ENCODE peak calls at places on chromosomes 7 and 10, in nine cellular contexts. One of them, this sample, is unnamed.

GRCh38 chr10:104406715-104407517 is 53.3 kb downstream of the CFAP58 start:
- DNase-seq in thoracic aorta: no peak
- DNase-seq in AG04450: peak; percentile 3
- DNase-seq in dorsolateral prefrontal cortex: no peak
- DNase-seq in astrocyte of the spinal cord: peak; percentile 71
- DNase-seq in suprapubic skin: no peak
- DNase-seq in K562: no peak
- DNase-seq in HCT116: peak; percentile 57
- DNase-seq in mucosa of descending colon: no peak
- DNase-seq in this sample: peak; percentile 14

GRCh38 chr10:95513941-95514392 is 47.2 kb downstream of the SORBS1 start:
- DNase-seq in thoracic aorta: peak; percentile 45
- DNase-seq in AG04450: no peak
- DNase-seq in dorsolateral prefrontal cortex: peak; percentile 59
- DNase-seq in astrocyte of the spinal cord: peak; percentile 68
- DNase-seq in suprapubic skin: no peak
- DNase-seq in K562: no peak
- DNase-seq in HCT116: no peak
- DNase-seq in mucosa of descending colon: no peak
- DNase-seq in this sample: no peak

GRCh38 chr10:98246911-98247820 is 20.8 kb downstream of the LOXL4 start:
- DNase-seq in thoracic aorta: no peak
- DNase-seq in AG04450: peak; percentile 47
- DNase-seq in dorsolateral prefrontal cortex: no peak
- DNase-seq in astrocyte of the spinal cord: peak; percentile 84
- DNase-seq in suprapubic skin: no peak
- DNase-seq in K562: no peak
- DNase-seq in HCT116: no peak
- DNase-seq in mucosa of descending colon: no peak
- DNase-seq in this sample: peak; percentile 70

GRCh38 chr7:25124485-25125136 is 449 bp downstream of the CYCS start:
- DNase-seq in thoracic aorta: no peak
- DNase-seq in AG04450: no peak
- DNase-seq in dorsolateral prefrontal cortex: no peak
- DNase-seq in astrocyte of the spinal cord: no peak
- DNase-seq in suprapubic skin: no peak
- DNase-seq in K562: peak; percentile 28
- DNase-seq in HCT116: no peak
- DNase-seq in mucosa of descending colon: no peak
- DNase-seq in this sample: no peak

GRCh38 chr10:103594326-103594725 is 100.8 kb downstream of the NEURL1 start:
- DNase-seq in thoracic aorta: no peak
- DNase-seq in AG04450: no peak
- DNase-seq in dorsolateral prefrontal cortex: no peak
- DNase-seq in astrocyte of the spinal cord: no peak
- DNase-seq in suprapubic skin: no peak
- DNase-seq in K562: no peak
- DNase-seq in HCT116: no peak
- DNase-seq in mucosa of descending colon: no peak
- DNase-seq in this sample: no peak

GRCh38 chr7:102042016-102042656 is 224.7 kb downstream of the CUX1 start:
- DNase-seq in thoracic aorta: no peak
- DNase-seq in AG04450: no peak
- DNase-seq in dorsolateral prefrontal cortex: peak; percentile 13
- DNase-seq in astrocyte of the spinal cord: peak; percentile 55
- DNase-seq in suprapubic skin: no peak
- DNase-seq in K562: no peak
- DNase-seq in HCT116: peak; percentile 76
- DNase-seq in mucosa of descending colon: no peak
- DNase-seq in this sample: no peak

GRCh38 chr10:89846276-89846630 is 144.9 kb downstream of the KIF20B start:
- DNase-seq in thoracic aorta: no peak
- DNase-seq in AG04450: no peak
- DNase-seq in dorsolateral prefrontal cortex: no peak
- DNase-seq in astrocyte of the spinal cord: no peak
- DNase-seq in suprapubic skin: no peak
- DNase-seq in K562: no peak
- DNase-seq in HCT116: no peak
- DNase-seq in mucosa of descending colon: no peak
- DNase-seq in this sample: no peak

GRCh38 chr7:107224858-107225257 is 56.1 kb downstream of the HBP1 start:
- DNase-seq in thoracic aorta: no peak
- DNase-seq in AG04450: no peak
- DNase-seq in dorsolateral prefrontal cortex: no peak
- DNase-seq in astrocyte of the spinal cord: no peak
- DNase-seq in suprapubic skin: no peak
- DNase-seq in K562: no peak
- DNase-seq in HCT116: no peak
- DNase-seq in mucosa of descending colon: peak; percentile 14
- DNase-seq in this sample: no peak

GRCh38 chr7:13042605-13043236 is 355.3 kb downstream of the ARL4A start:
- DNase-seq in thoracic aorta: no peak
- DNase-seq in AG04450: no peak
- DNase-seq in dorsolateral prefrontal cortex: no peak
- DNase-seq in astrocyte of the spinal cord: peak; percentile 50
- DNase-seq in suprapubic skin: no peak
- DNase-seq in K562: no peak
- DNase-seq in HCT116: peak; percentile 56
- DNase-seq in mucosa of descending colon: no peak
- DNase-seq in this sample: no peak

DNA sequence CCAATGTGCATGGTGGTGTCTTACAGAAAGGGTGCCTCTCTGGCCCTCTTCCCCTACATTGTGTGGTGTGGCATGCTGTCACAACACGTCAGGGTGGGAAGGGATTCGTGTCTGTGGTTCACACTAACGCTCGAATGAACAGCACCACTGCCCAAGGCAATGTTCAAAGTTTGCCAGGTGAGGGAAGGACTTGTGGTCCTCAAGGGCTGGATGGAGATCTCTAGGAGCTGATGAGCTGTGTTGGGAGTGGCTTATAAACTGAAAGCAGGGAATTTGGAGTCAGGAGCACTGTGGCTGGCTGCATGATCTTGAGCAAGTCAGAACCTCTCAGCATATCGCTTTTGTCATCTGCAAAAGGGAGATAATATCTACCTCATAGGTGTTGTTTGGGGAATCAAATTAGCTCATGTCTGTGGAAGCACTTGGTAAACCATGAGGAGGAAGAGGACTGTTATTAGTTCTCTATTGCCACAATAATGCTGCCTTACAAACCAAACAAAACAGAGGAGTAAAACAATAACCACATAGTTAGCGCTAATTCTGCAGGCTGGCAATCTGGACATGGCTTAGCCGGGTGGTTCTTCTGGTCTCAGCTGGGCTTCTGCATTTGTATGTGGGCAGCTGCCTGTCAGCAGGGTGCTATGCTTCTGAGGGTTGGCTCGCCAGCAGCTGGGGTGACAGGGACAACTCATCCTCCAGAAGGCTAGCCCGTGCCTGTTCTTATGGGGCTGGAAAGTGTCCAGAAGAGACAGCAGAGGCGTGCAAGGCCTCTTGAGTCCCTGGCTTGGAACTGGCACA is 22.9 kb upstream of the C10orf105 start:
- DNase-seq in thoracic aorta: no peak
- DNase-seq in AG04450: no peak
- DNase-seq in dorsolateral prefrontal cortex: no peak
- DNase-seq in astrocyte of the spinal cord: no peak
- DNase-seq in suprapubic skin: no peak
- DNase-seq in K562: no peak
- DNase-seq in HCT116: no peak
- DNase-seq in mucosa of descending colon: no peak
- DNase-seq in this sample: no peak
- H3K4me3 ChIP-seq in thoracic aorta: no peak overlapping the region
- H3K4me3 ChIP-seq in AG04450: no peak overlapping the region
- H3K4me3 ChIP-seq in dorsolateral prefrontal cortex: no peak overlapping the region
- H3K4me3 ChIP-seq in astrocyte of the spinal cord: no peak overlapping the region
- H3K4me3 ChIP-seq in suprapubic skin: no peak overlapping the region
- H3K4me3 ChIP-seq in K562: no peak overlapping the region
- H3K4me3 ChIP-seq in HCT116: no peak overlapping the region
- H3K4me3 ChIP-seq in mucosa of descending colon: no peak overlapping the region
- H3K4me3 ChIP-seq in this sample: no peak overlapping the region

GRCh38 chr7:28619256-28619655 is 206.9 kb downstream of the CREB5 start:
- DNase-seq in thoracic aorta: no peak
- DNase-seq in AG04450: no peak
- DNase-seq in dorsolateral prefrontal cortex: no peak
- DNase-seq in astrocyte of the spinal cord: no peak
- DNase-seq in suprapubic skin: no peak
- DNase-seq in K562: no peak
- DNase-seq in HCT116: no peak
- DNase-seq in mucosa of descending colon: no peak
- DNase-seq in this sample: no peak

GRCh38 chr7:28613262-28613661 is 200.9 kb downstream of the CREB5 start:
- DNase-seq in thoracic aorta: no peak
- DNase-seq in AG04450: no peak
- DNase-seq in dorsolateral prefrontal cortex: no peak
- DNase-seq in astrocyte of the spinal cord: no peak
- DNase-seq in suprapubic skin: no peak
- DNase-seq in K562: no peak
- DNase-seq in HCT116: no peak
- DNase-seq in mucosa of descending colon: no peak
- DNase-seq in this sample: no peak

GRCh38 chr7:28617308-28617707 is 205.0 kb downstream of the CREB5 start:
- DNase-seq in thoracic aorta: no peak
- DNase-seq in AG04450: no peak
- DNase-seq in dorsolateral prefrontal cortex: no peak
- DNase-seq in astrocyte of the spinal cord: no peak
- DNase-seq in suprapubic skin: no peak
- DNase-seq in K562: no peak
- DNase-seq in HCT116: no peak
- DNase-seq in mucosa of descending colon: no peak
- DNase-seq in this sample: no peak

GRCh38 chr7:28618383-28618782 is 206.1 kb downstream of the CREB5 start:
- DNase-seq in thoracic aorta: no peak
- DNase-seq in AG04450: no peak
- DNase-seq in dorsolateral prefrontal cortex: no peak
- DNase-seq in astrocyte of the spinal cord: no peak
- DNase-seq in suprapubic skin: no peak
- DNase-seq in K562: no peak
- DNase-seq in HCT116: no peak
- DNase-seq in mucosa of descending colon: no peak
- DNase-seq in this sample: no peak

DNA sequence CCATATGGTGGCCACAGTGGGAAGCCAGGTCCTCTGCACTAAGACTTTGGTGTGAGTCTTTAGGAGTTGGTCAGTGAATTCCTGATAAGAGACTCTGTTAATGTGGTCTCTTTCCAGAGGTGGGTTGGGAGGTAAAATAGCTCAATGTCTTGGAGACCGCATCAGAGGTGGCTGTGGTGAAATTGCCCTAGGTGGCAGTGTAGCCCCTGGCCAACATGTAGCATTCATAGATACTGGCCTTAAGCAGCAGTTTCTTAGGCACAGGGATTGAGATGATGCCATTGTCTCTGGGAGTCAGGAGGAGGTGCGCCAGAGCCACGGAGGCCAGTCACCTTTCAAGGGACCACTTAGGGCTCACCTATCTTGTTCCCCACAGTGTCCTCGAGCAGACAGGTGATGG is 202.8 kb downstream of the CREB5 start:
- DNase-seq in thoracic aorta: no peak
- DNase-seq in AG04450: no peak
- DNase-seq in dorsolateral prefrontal cortex: peak; percentile 41
- DNase-seq in astrocyte of the spinal cord: no peak
- DNase-seq in suprapubic skin: no peak
- DNase-seq in K562: no peak
- DNase-seq in HCT116: no peak
- DNase-seq in mucosa of descending colon: no peak
- DNase-seq in this sample: no peak
- TF ChIP-seq CTCF in thoracic aorta: no peak
- TF ChIP-seq CTCF in AG04450: no peak
- TF ChIP-seq CTCF in dorsolateral prefrontal cortex: peak; percentile 30
- TF ChIP-seq CTCF in astrocyte of the spinal cord: peak; percentile 37
- TF ChIP-seq CTCF in suprapubic skin: no peak
- TF ChIP-seq CTCF in K562: no peak
- TF ChIP-seq CTCF in HCT116: no peak
- TF ChIP-seq CTCF in mucosa of descending colon: no peak
- TF ChIP-seq CTCF in this sample: peak; percentile 17

GRCh38 chr10:4819707-4820106 is 6.3 kb upstream of the AKR1E2 start:
- DNase-seq in thoracic aorta: no peak
- DNase-seq in AG04450: no peak
- DNase-seq in dorsolateral prefrontal cortex: no peak
- DNase-seq in astrocyte of the spinal cord: no peak
- DNase-seq in suprapubic skin: no peak
- DNase-seq in K562: no peak
- DNase-seq in HCT116: no peak
- DNase-seq in mucosa of descending colon: no peak
- DNase-seq in this sample: no peak

GRCh38 chr10:4816966-4817365 is 9.0 kb upstream of the AKR1E2 start:
- DNase-seq in thoracic aorta: no peak
- DNase-seq in AG04450: no peak
- DNase-seq in dorsolateral prefrontal cortex: no peak
- DNase-seq in astrocyte of the spinal cord: no peak
- DNase-seq in suprapubic skin: no peak
- DNase-seq in K562: no peak
- DNase-seq in HCT116: no peak
- DNase-seq in mucosa of descending colon: no peak
- DNase-seq in this sample: no peak

GRCh38 chr10:4822208-4822607 is 3.8 kb upstream of the AKR1E2 start:
- DNase-seq in thoracic aorta: no peak
- DNase-seq in AG04450: no peak
- DNase-seq in dorsolateral prefrontal cortex: no peak
- DNase-seq in astrocyte of the spinal cord: no peak
- DNase-seq in suprapubic skin: no peak
- DNase-seq in K562: peak; percentile 30
- DNase-seq in HCT116: no peak
- DNase-seq in mucosa of descending colon: no peak
- DNase-seq in this sample: no peak

GRCh38 chr10:4819067-4819466 is 6.9 kb upstream of the AKR1E2 start:
- DNase-seq in thoracic aorta: no peak
- DNase-seq in AG04450: no peak
- DNase-seq in dorsolateral prefrontal cortex: no peak
- DNase-seq in astrocyte of the spinal cord: no peak
- DNase-seq in suprapubic skin: no peak
- DNase-seq in K562: no peak
- DNase-seq in HCT116: no peak
- DNase-seq in mucosa of descending colon: no peak
- DNase-seq in this sample: no peak

GRCh38 chr10:4820804-4821401 is 5.1 kb upstream of the AKR1E2 start:
- DNase-seq in thoracic aorta: no peak
- DNase-seq in AG04450: no peak
- DNase-seq in dorsolateral prefrontal cortex: no peak
- DNase-seq in astrocyte of the spinal cord: peak; percentile 48
- DNase-seq in suprapubic skin: no peak
- DNase-seq in K562: no peak
- DNase-seq in HCT116: no peak
- DNase-seq in mucosa of descending colon: peak; percentile 12
- DNase-seq in this sample: no peak
- H3K4me3 ChIP-seq in thoracic aorta: no peak overlapping the region
- H3K4me3 ChIP-seq in AG04450: no peak overlapping the region
- H3K4me3 ChIP-seq in dorsolateral prefrontal cortex: no peak overlapping the region
- H3K4me3 ChIP-seq in astrocyte of the spinal cord: no peak overlapping the region
- H3K4me3 ChIP-seq in suprapubic skin: no peak overlapping the region
- H3K4me3 ChIP-seq in K562: no peak overlapping the region
- H3K4me3 ChIP-seq in HCT116: no peak overlapping the region
- H3K4me3 ChIP-seq in mucosa of descending colon: no peak overlapping the region
- H3K4me3 ChIP-seq in this sample: no peak overlapping the region

DNA sequence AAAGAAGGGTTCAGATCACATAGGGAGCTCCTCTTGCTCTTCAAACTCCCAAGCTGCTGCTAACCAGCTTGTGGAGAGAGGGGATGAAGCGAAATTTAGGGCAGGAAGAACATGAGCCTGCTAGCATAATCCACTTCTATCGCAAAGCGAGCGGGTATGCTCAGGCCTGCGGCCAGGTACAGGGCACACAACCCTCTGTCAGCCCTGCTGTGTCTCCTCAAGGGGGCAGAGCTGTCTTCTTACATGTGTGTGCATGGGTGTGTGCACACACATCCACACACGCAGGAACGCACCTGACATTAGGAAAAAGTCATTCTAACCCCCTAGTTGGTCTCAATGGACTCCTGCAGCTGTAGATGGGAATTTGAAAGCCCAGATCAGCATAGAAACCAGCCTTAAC is 80.2 kb downstream of the PPP1R3C start:
- DNase-seq in thoracic aorta: no peak
- DNase-seq in AG04450: no peak
- DNase-seq in dorsolateral prefrontal cortex: no peak
- DNase-seq in astrocyte of the spinal cord: no peak
- DNase-seq in suprapubic skin: no peak
- DNase-seq in K562: no peak
- DNase-seq in HCT116: peak; percentile 2
- DNase-seq in mucosa of descending colon: peak; percentile 28
- DNase-seq in this sample: no peak
- TF ChIP-seq CTCF in thoracic aorta: peak; percentile 47
- TF ChIP-seq CTCF in AG04450: peak; percentile 43
- TF ChIP-seq CTCF in dorsolateral prefrontal cortex: peak; percentile 45
- TF ChIP-seq CTCF in astrocyte of the spinal cord: peak; percentile 52
- TF ChIP-seq CTCF in suprapubic skin: peak; percentile 14
- TF ChIP-seq CTCF in K562: peak; percentile 45
- TF ChIP-seq CTCF in HCT116: peak; percentile 58
- TF ChIP-seq CTCF in mucosa of descending colon: no peak
- TF ChIP-seq CTCF in this sample: peak; percentile 40